ENCODE peak calls at places on chromosomes 1 and 21, in nine cellular contexts. H, L, D, O, U, B, M, R and Z are unnamed samples.

GRCh38 chr1:39720094-39720999 is 18.3 kb upstream of the PPIE start:
- DNase-seq in H (peak; percentile 51), L (no peak), D (peak; percentile 44), O (peak; percentile 42), U (no peak), B (no peak), M (peak; percentile 52), R (no peak), Z (peak; percentile 59)

GRCh38 chr1:2376931-2377672 is 14.3 kb downstream of the MORN1 start:
- DNase-seq in H (no peak), L (no peak), D (no peak), O (no peak), U (no peak), B (no peak), M (no peak), R (no peak), Z (no peak)

GRCh38 chr1:30366199-30366598 is 357.2 kb downstream of the MATN1 start:
- DNase-seq in H (no peak), L (no peak), D (no peak), O (no peak), U (no peak), B (no peak), M (no peak), R (no peak), Z (no peak)

GRCh38 chr1:26820784-26821269 is 5.7 kb upstream of the ZDHHC18 start:
- DNase-seq in H (peak; percentile 88), L (peak; percentile 11), D (no peak), O (peak; percentile 68), U (no peak), B (no peak), M (no peak), R (no peak), Z (no peak)

GRCh38 chr21:42352433-42353095 is 1.8 kb upstream of the TFF2 start:
- DNase-seq in H (no peak), L (no peak), D (no peak), O (no peak), U (no peak), B (no peak), M (no peak), R (no peak), Z (no peak)

GRCh38 chr21:15444118-15444960 is 285.4 kb upstream of the USP25 start:
- DNase-seq in H (no peak), L (no peak), D (no peak), O (no peak), U (no peak), B (no peak), M (peak; percentile 83), R (no peak), Z (no peak)

GRCh38 chr1:201499795-201500669 is 6.9 kb downstream of the CSRP1 start:
- DNase-seq in H (no peak), L (no peak), D (no peak), O (no peak), U (no peak), B (no peak), M (no peak), R (no peak), Z (no peak)

GRCh38 chr1:153881764-153882163 is 41.0 kb downstream of the GATAD2B start:
- DNase-seq in H (no peak), L (no peak), D (no peak), O (no peak), U (no peak), B (no peak), M (no peak), R (no peak), Z (peak; percentile 43)

GRCh38 chr1:86499987-86500593 is 31.4 kb downstream of the CLCA1 start:
- DNase-seq in H (peak; percentile 63), L (no peak), D (no peak), O (no peak), U (no peak), B (no peak), M (peak; percentile 50), R (no peak), Z (peak; percentile 66)

GRCh38 chr21:14012409-14012808 is 198.3 kb downstream of the LIPI start:
- DNase-seq in H (no peak), L (no peak), D (no peak), O (no peak), U (no peak), B (no peak), M (no peak), R (no peak), Z (no peak)

GRCh38 chr1:58968360-58968952 is 184.6 kb upstream of the JUN start:
- DNase-seq in H (peak; percentile 81), L (no peak), D (no peak), O (peak; percentile 87), U (peak; percentile 84), B (no peak), M (no peak), R (no peak), Z (no peak)

GRCh38 chr1:209835782-209836298 is 8.1 kb downstream of the UTP25 start:
- DNase-seq in H (no peak), L (no peak), D (no peak), O (no peak), U (no peak), B (no peak), M (no peak), R (no peak), Z (peak; percentile 57)

GRCh38 chr1:1602321-1602931 is 2.5 kb upstream of the FNDC10 start:
- DNase-seq in H (no peak), L (no peak), D (no peak), O (no peak), U (no peak), B (no peak), M (no peak), R (no peak), Z (no peak)

GRCh38 chr1:155466996-155467395 is 95.6 kb downstream of the ASH1L start:
- DNase-seq in H (no peak), L (no peak), D (peak; percentile 85), O (no peak), U (no peak), B (peak; percentile 30), M (peak; percentile 29), R (no peak), Z (peak; percentile 75)

GRCh38 chr1:180917306-180918065 is 4.8 kb downstream of the KIAA1614 start:
- DNase-seq in H (no peak), L (no peak), D (no peak), O (no peak), U (no peak), B (no peak), M (peak; percentile 82), R (no peak), Z (no peak)

GRCh38 chr1:207049974-207050391 is 1.0 kb downstream of the YOD1 start:
- DNase-seq in H (peak; percentile 46), L (peak; percentile 31), D (no peak), O (peak; percentile 65), U (peak; percentile 62), B (no peak), M (peak; percentile 63), R (no peak), Z (peak; percentile 46)

GRCh38 chr1:162074548-162074947 is 5.1 kb downstream of the NOS1AP start:
- DNase-seq in H (no peak), L (no peak), D (peak; percentile 41), O (no peak), U (no peak), B (no peak), M (peak; percentile 41), R (no peak), Z (no peak)

GRCh38 chr1:181513786-181514297 is 30.5 kb downstream of the CACNA1E start:
- DNase-seq in H (no peak), L (no peak), D (no peak), O (no peak), U (no peak), B (no peak), M (no peak), R (no peak), Z (no peak)

GRCh38 chr1:200139661-200140250 is 112.2 kb downstream of the NR5A2 start:
- DNase-seq in H (peak; percentile 31), L (no peak), D (peak; percentile 32), O (no peak), U (no peak), B (no peak), M (peak; percentile 61), R (no peak), Z (peak; percentile 39)

GRCh38 chr1:230910755-230911117 is 42.4 kb upstream of the C1orf198 start:
- DNase-seq in H (no peak), L (no peak), D (no peak), O (no peak), U (no peak), B (no peak), M (no peak), R (no peak), Z (no peak)

GRCh38 chr21:21673959-21674358 is 675.8 kb downstream of the NCAM2 start:
- DNase-seq in H (no peak), L (no peak), D (no peak), O (no peak), U (no peak), B (no peak), M (no peak), R (no peak), Z (no peak)

GRCh38 chr1:112369389-112370285 is 26.4 kb upstream of the CTTNBP2NL start:
- DNase-seq in H (peak; percentile 70), L (peak; percentile 77), D (peak; percentile 73), O (peak; percentile 69), U (peak; percentile 90), B (no peak), M (peak; percentile 89), R (peak; percentile 62), Z (peak; percentile 75)

GRCh38 chr1:116514708-116515525 is 55.9 kb downstream of the CD58 start:
- DNase-seq in H (peak; percentile 46), L (peak; percentile 40), D (peak; percentile 86), O (peak; percentile 59), U (no peak), B (no peak), M (no peak), R (peak; percentile 42), Z (no peak)

GRCh38 chr1:202794049-202794725 is 14.0 kb downstream of the KDM5B start:
- DNase-seq in H (no peak), L (no peak), D (no peak), O (no peak), U (no peak), B (no peak), M (no peak), R (no peak), Z (peak; percentile 32)

GRCh38 chr1:53999920-54000319 is 18.1 kb downstream of the LDLRAD1 start:
- DNase-seq in H (no peak), L (no peak), D (peak; percentile 84), O (no peak), U (no peak), B (no peak), M (no peak), R (no peak), Z (no peak)

GRCh38 chr1:2353215-2353906 is 38.0 kb downstream of the MORN1 start:
- DNase-seq in H (no peak), L (no peak), D (no peak), O (no peak), U (no peak), B (no peak), M (no peak), R (no peak), Z (no peak)

GRCh38 chr1:201499191-201499590 is 7.7 kb downstream of the CSRP1 start:
- DNase-seq in H (no peak), L (no peak), D (no peak), O (no peak), U (no peak), B (no peak), M (no peak), R (no peak), Z (no peak)

GRCh38 chr1:53659436-53659835 is 79.5 kb downstream of the GLIS1 start:
- DNase-seq in H (no peak), L (no peak), D (no peak), O (no peak), U (no peak), B (no peak), M (no peak), R (no peak), Z (no peak)

GRCh38 chr1:3992103-3992556 is 92.1 kb upstream of the C1orf174 start:
- DNase-seq in H (no peak), L (no peak), D (no peak), O (no peak), U (no peak), B (no peak), M (peak; percentile 67), R (no peak), Z (no peak)

GRCh38 chr1:235745448-235746136 is 96.0 kb upstream of the GNG4 start:
- DNase-seq in H (no peak), L (no peak), D (no peak), O (no peak), U (no peak), B (no peak), M (no peak), R (no peak), Z (no peak)